ENCODE peak calls at places on chromosomes 5 and 9, in ten cellular contexts. P is keratinocyte, I is PC-3, Q is GM23338, A is hepatocyte, Y is HCT116, V is osteoblast, X is H9, R is neural progenitor cell, E is PC-9. W is an unnamed sample. For H4K20me1, the result is how much of the 10 kb centered on the place peaks cover.

GRCh38 chr5:154861946-154862345 is 3.5 kb downstream of the CNOT8 start:
- DNase-seq in V (no peak), R (no peak), Q (no peak), Y (no peak), P (no peak), X (no peak), A (no peak), I (no peak), E (no peak), W (no peak)

GRCh38 chr5:125536582-125536981 is 790.1 kb upstream of the ZNF608 start:
- DNase-seq in A (no peak), Y (no peak), I (no peak), V (peak), E (no peak), X (no peak), R (no peak), P (no peak), Q (no peak), W (no peak)

GRCh38 chr5:170534177-170534576 is 30.4 kb downstream of the KCNIP1 start:
- DNase-seq in R (no peak), X (no peak), A (peak), E (peak), P (no peak), Y (no peak), Q (peak), V (no peak), I (peak), W (no peak)

GRCh38 chr9:116632990-116633441 is 54.1 kb upstream of the TRIM32 start:
- DNase-seq in Q (no peak), V (peak), X (no peak), E (no peak), P (no peak), I (peak), R (no peak), Y (no peak), A (no peak), W (no peak)

GRCh38 chr5:176578391-176578808 is 29.3 kb downstream of the CDHR2 start:
- DNase-seq in E (peak), Y (peak), R (peak), X (peak), P (no peak), I (peak), Q (peak), A (peak), V (peak), W (peak)

GRCh38 chr5:11863920-11864319 is 40.3 kb downstream of the CTNND2 start:
- DNase-seq in I (no peak), V (no peak), R (no peak), E (no peak), Y (no peak), X (no peak), Q (no peak), A (no peak), P (no peak), W (no peak)

GRCh38 chr9:130554606-130555005 is 24.8 kb upstream of the FUBP3 start:
- DNase-seq in X (no peak), Y (no peak), A (no peak), Q (no peak), P (no peak), V (no peak), E (no peak), R (no peak), I (no peak), W (no peak)

GRCh38 chr9:114212841-114213240 is 57.5 kb downstream of the COL27A1 start:
- DNase-seq in Q (no peak), V (peak), E (no peak), R (no peak), P (no peak), X (no peak), Y (no peak), I (no peak), A (no peak), W (no peak)

GRCh38 chr5:60455589-60455988 is 244.4 kb downstream of the DEPDC1B start:
- DNase-seq in I (no peak), A (no peak), Q (no peak), V (no peak), E (no peak), R (no peak), X (no peak), Y (no peak), P (no peak), W (no peak)

GRCh38 chr5:135891280-135891679 is 4.4 kb downstream of the IL9 start:
- DNase-seq in E (no peak), X (no peak), P (no peak), I (no peak), A (no peak), Y (no peak), V (no peak), R (no peak), Q (no peak), W (no peak)

GRCh38 chr9:8052991-8053390 is 253.4 kb upstream of the DMAC1 start:
- DNase-seq in R (no peak), A (no peak), E (no peak), Y (no peak), V (no peak), P (no peak), X (no peak), Q (no peak), I (no peak), W (no peak)

GRCh38 chr9:27276182-27277030 is 20.5 kb downstream of the EQTN start:
- DNase-seq in Y (peak), X (no peak), V (no peak), Q (peak), P (no peak), R (peak), I (peak), A (peak), E (peak), W (no peak)

GRCh38 chr5:133321833-133322420 is 270.1 kb downstream of the HSPA4 start:
- DNase-seq in Y (no peak), R (no peak), I (no peak), V (no peak), X (no peak), P (no peak), E (no peak), Q (no peak), A (no peak), W (no peak)

GRCh38 chr5:103962023-103962422 is 399.4 kb upstream of the NUDT12 start:
- DNase-seq in V (no peak), Y (no peak), P (no peak), E (no peak), I (peak), X (no peak), A (no peak), Q (no peak), R (no peak), W (no peak)

GRCh38 chr9:115135786-115136185 is 17.8 kb upstream of the TNC start:
- DNase-seq in P (no peak), V (no peak), E (no peak), X (no peak), R (no peak), Y (no peak), A (no peak), Q (no peak), I (no peak), W (no peak)

GRCh38 chr9:128903871-128904371 is 16.9 kb upstream of the PHYHD1 start:
- DNase-seq in E (peak), R (no peak), Q (no peak), P (no peak), Y (no peak), X (no peak), A (no peak), V (peak), I (peak), W (no peak)

GRCh38 chr5:150118561-150119229 is 32.3 kb upstream of the CSF1R start:
- DNase-seq in X (peak), I (no peak), R (no peak), V (peak), E (no peak), P (no peak), Q (no peak), A (no peak), Y (no peak), W (no peak)

GRCh38 chr5:142432961-142433360 is 108.1 kb upstream of the SPRY4 start:
- DNase-seq in Q (no peak), R (no peak), A (no peak), Y (no peak), E (no peak), P (no peak), V (no peak), X (no peak), I (no peak), W (peak)

GRCh38 chr5:74326571-74327338 is 313.8 kb downstream of the ENC1 start:
- DNase-seq in Q (no peak), V (peak), P (peak), Y (peak), X (no peak), I (peak), E (peak), A (peak), R (no peak), W (peak)

GRCh38 chr5:462051-462481 is 19.1 kb downstream of the EXOC3 start:
- DNase-seq in R (no peak), Q (no peak), P (no peak), X (peak), E (no peak), A (no peak), Y (no peak), V (no peak), I (no peak), W (no peak)

GRCh38 chr5:164818440-164818839 is 1313.0 kb downstream of the MAT2B start:
- DNase-seq in X (no peak), Q (no peak), Y (no peak), I (no peak), A (no peak), R (peak), V (no peak), E (no peak), P (no peak), W (no peak)

GRCh38 chr9:99011161-99011709 is 67.5 kb downstream of the COL15A1 start:
- DNase-seq in R (peak), A (no peak), X (no peak), V (peak), P (no peak), Y (no peak), I (peak), E (no peak), Q (peak), W (no peak)

GRCh38 chr5:111518747-111519146 is 6.4 kb upstream of the STARD4 start:
- DNase-seq in Y (no peak), R (no peak), A (no peak), E (no peak), X (no peak), P (no peak), I (no peak), Q (no peak), V (no peak), W (no peak)

GRCh38 chr9:76716270-76716669 is 48.0 kb upstream of the PCA3 start:
- DNase-seq in P (no peak), E (no peak), Y (no peak), A (peak), I (no peak), V (no peak), X (no peak), Q (no peak), R (no peak), W (no peak)

GRCh38 chr9:18829858-18830257 is 203.2 kb downstream of the SAXO1 start:
- DNase-seq in A (no peak), I (no peak), Q (no peak), X (no peak), P (no peak), E (no peak), V (no peak), Y (no peak), R (no peak), W (no peak)

GRCh38 chr9:121133104-121133816 is 58.5 kb downstream of the CNTRL start:
- DNase-seq in R (no peak), E (no peak), P (no peak), I (no peak), A (peak), X (peak), V (no peak), Y (no peak), Q (peak), W (peak)

GRCh38 chr9:105259731-105260612 is 15.5 kb downstream of the SLC44A1 start:
- DNase-seq in I (no peak), V (no peak), A (no peak), Q (no peak), E (no peak), Y (no peak), P (no peak), R (no peak), X (no peak), W (no peak)

GRCh38 chr9:89864731-89865130 is 259.9 kb downstream of the GADD45G start:
- DNase-seq in R (no peak), Y (no peak), P (no peak), E (no peak), V (peak), I (no peak), X (no peak), A (no peak), Q (no peak), W (no peak)

GRCh38 chr5:174693697-174694400 is 30.5 kb upstream of the MSX2 start:
- DNase-seq in P (no peak), X (no peak), E (no peak), R (no peak), I (peak), Y (no peak), V (peak), Q (peak), A (peak), W (no peak)

GRCh38 chr5:174688441-174689354 is 35.7 kb upstream of the MSX2 start:
- DNase-seq in X (peak), Q (peak), V (peak), I (no peak), R (peak), P (no peak), A (no peak), Y (no peak), E (no peak), W (no peak)

GRCh38 chr5:174692982-174693422 is 31.4 kb upstream of the MSX2 start:
- DNase-seq in E (no peak), R (peak), V (peak), X (peak), P (no peak), Q (peak), I (no peak), A (peak), Y (no peak), W (no peak)

GRCh38 chr5:174690256-174690655 is 34.1 kb upstream of the MSX2 start:
- DNase-seq in E (peak), Q (peak), P (no peak), Y (no peak), R (peak), X (peak), V (no peak), A (peak), I (peak), W (no peak)

DNA sequence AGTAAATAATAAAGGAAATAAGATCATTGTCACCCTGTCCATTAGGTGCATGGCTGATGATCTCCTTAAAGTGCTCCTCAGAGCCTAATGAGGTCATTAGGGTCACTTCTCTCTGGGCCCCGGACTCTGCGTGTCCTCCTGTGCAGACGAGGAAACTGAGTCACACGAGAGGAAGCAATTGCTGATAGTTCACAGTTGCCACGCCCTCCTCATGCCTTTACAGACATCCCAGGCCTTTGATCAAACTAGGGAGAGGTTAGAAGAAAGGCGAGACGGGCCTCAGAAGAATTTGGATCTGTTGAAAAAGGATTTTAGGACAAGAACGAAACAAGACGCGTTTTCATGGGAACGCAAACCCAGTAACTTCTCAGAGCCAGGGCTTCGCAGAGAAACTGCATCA is 32.0 kb upstream of the MSX2 start:
- DNase-seq in I (no peak), A (no peak), P (no peak), E (no peak), Q (peak), X (no peak), R (peak), Y (no peak), V (peak), W (no peak)
- H2AFZ ChIP-seq in I (no peak), A (peak), P (no peak), E (no peak), Q (peak), X (no peak), R (peak), Y (no peak), V (no peak), W (no peak)

GRCh38 chr5:131609774-131610173 is 25.3 kb downstream of the RAPGEF6 start:
- DNase-seq in E (no peak), I (no peak), Q (no peak), P (no peak), Y (no peak), R (no peak), X (no peak), V (peak), A (no peak), W (no peak)
- H4K20me1 ChIP-seq in E (under half), I (under half), Q (under half), P (under half), Y (under half), R (under half), X (under half), V (under half), A (under half), W (half or more)

DNA sequence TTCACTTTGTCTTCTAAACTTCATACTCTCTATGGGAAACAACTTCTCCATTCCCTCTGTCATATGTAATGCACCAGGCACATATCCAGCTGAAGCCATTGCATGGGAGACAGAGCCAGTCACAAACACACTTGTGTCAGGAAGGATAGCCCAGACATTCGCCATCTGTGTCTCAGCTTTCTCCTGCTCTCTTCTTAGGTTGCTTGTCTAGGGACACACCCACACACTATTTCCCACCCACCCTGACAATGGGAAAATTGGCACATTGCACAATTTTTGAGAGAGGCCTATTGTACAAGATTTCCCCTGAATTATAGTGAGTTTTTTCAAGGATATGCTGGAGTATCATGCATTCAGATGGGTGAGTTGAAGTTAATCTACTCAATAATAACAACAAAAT is 158.4 kb upstream of the MPDZ start:
- DNase-seq in Y (no peak), R (no peak), X (no peak), P (no peak), Q (no peak), E (no peak), I (no peak), A (no peak), V (peak), W (no peak)
- H2AFZ ChIP-seq in Y (no peak), R (no peak), X (no peak), P (no peak), Q (no peak), E (no peak), I (no peak), A (no peak), V (no peak), W (no peak)

GRCh38 chr5:1487079-1487764 is 36.5 kb downstream of the LPCAT1 start:
- DNase-seq in Q (no peak), E (no peak), A (no peak), R (no peak), X (no peak), Y (no peak), I (no peak), V (no peak), P (no peak), W (no peak)

GRCh38 chr5:1490360-1490759 is 33.4 kb downstream of the LPCAT1 start:
- DNase-seq in E (no peak), V (no peak), R (no peak), Y (no peak), X (no peak), P (no peak), I (no peak), A (no peak), Q (no peak), W (no peak)

GRCh38 chr5:1488882-1489680 is 34.7 kb downstream of the LPCAT1 start:
- DNase-seq in I (peak), Y (no peak), P (no peak), X (no peak), A (no peak), Q (no peak), E (no peak), V (peak), R (no peak), W (no peak)

GRCh38 chr5:1492757-1493156 is 31.0 kb downstream of the LPCAT1 start:
- DNase-seq in X (no peak), Y (no peak), V (no peak), Q (no peak), A (no peak), P (no peak), E (no peak), I (no peak), R (no peak), W (peak)

GRCh38 chr5:1489754-1490153 is 34.0 kb downstream of the LPCAT1 start:
- DNase-seq in P (no peak), R (no peak), E (no peak), X (no peak), A (no peak), Y (no peak), Q (no peak), V (no peak), I (no peak), W (no peak)
- H4K20me1 ChIP-seq in P (under half), R (under half), E (under half), X (under half), A (under half), Y (under half), Q (under half), V (under half), I (under half), W (under half)

DNA sequence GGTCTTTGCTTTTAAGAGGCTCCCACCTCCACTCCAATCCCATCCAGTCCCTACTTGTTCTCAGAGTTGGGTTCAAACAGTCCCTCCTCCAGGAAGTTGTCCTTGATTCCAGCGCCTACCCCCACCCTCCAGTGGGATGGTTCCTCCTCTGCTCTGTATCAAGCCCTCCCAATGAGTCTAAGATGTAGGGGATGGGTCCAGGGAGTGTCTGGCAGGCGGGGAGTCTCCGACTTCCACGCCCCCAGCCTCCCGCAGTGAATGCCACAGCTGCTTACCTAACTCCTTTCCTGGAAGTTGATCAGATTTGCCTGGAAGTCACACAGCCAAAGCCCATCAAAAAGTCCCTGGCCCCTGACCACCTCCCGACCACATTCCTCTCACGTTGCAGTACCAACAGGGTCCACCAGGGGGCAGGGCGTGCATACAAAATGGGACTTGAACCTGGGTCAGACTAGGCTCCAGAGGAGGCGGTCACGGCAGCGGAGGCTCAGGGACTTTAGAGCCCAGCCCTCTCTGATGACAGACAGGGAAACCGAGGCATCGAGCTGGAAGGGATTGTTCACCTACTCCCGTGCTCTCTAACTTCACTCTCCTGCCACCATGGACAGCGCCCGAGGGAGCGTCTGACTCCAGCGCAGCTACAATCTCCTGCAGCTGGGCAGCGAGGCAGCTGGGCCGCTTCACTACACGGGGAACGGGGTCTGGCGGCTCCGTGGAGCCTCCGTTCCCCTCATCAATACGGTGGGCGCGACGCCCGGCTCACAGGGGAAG is 25.0 kb upstream of the TDRD7 start:
- DNase-seq in E (no peak), A (peak), V (peak), X (peak), P (no peak), Y (peak), Q (peak), R (peak), I (peak), W (peak)
- H2AFZ ChIP-seq in E (no peak), A (no peak), V (no peak), X (no peak), P (no peak), Y (no peak), Q (peak), R (no peak), I (no peak), W (no peak)

DNA sequence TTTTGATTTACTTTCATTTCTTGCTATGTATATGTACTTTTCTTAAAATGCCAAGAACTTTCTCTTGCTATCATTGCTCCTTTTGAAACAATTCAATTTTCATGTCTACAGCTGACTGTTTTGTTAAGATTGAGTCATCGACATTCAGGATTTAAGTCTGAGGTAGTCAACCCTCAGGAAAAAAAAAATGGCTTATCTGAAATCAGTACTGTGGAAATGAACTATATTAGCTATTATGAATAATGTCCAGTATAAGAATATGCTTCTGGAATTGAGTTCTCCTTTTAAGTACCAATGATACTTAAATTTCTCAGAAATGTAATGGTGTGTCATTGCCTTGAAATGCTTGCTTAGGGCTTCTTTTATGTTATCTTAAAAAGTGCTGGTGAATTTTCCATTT is 37.9 kb downstream of the TNFAIP8 start:
- DNase-seq in R (no peak), E (no peak), Y (no peak), I (peak), Q (no peak), X (no peak), A (no peak), P (no peak), V (peak), W (no peak)
- H4K20me1 ChIP-seq in R (under half), E (under half), Y (under half), I (under half), Q (under half), X (under half), A (under half), P (under half), V (under half), W (under half)

W was measured in DND-41.